ENCODE peak calls at places on chromosomes 12 and 14, in eight cellular contexts. R, A, V, O, T, D, J and Q are unnamed samples.

GRCh38 chr12:50637870-50638481 is 125.9 kb upstream of the ATF1 start:
- DNase-seq in A (peak), T (no peak), O (no peak), D (no peak), J (peak), R (no peak), V (no peak), Q (no peak)

GRCh38 chr14:67423424-67423823 is 11.5 kb upstream of the PLEK2 start:
- DNase-seq in R (no peak), D (no peak), A (no peak), T (no peak), O (no peak), V (no peak), J (no peak), Q (no peak)

GRCh38 chr14:91862417-91862816 is 4.9 kb downstream of the TC2N start:
- DNase-seq in R (no peak), T (no peak), A (no peak), D (no peak), O (no peak), J (no peak), V (no peak), Q (no peak)

GRCh38 chr12:124759841-124760508 is 103.7 kb downstream of the SCARB1 start:
- DNase-seq in J (no peak), D (no peak), A (no peak), R (no peak), V (no peak), O (no peak), T (no peak), Q (no peak)

GRCh38 chr14:34562776-34563150 is 23.3 kb upstream of the EAPP start:
- DNase-seq in D (no peak), T (no peak), R (no peak), J (no peak), A (no peak), O (no peak), V (no peak), Q (no peak)

GRCh38 chr12:22286569-22286968 is 47.9 kb downstream of the ST8SIA1 start:
- DNase-seq in V (no peak), A (no peak), J (peak), D (no peak), O (no peak), T (no peak), R (no peak), Q (no peak)

GRCh38 chr12:1760566-1761382 is 59.6 kb upstream of the LRTM2 start:
- DNase-seq in J (peak), D (peak), V (no peak), A (peak), R (no peak), O (no peak), T (no peak), Q (no peak)

GRCh38 chr14:61225304-61225703 is 55.8 kb downstream of the TMEM30B start:
- DNase-seq in O (no peak), D (no peak), J (no peak), A (no peak), T (no peak), R (no peak), V (no peak), Q (no peak)

GRCh38 chr14:102525213-102526143 is 15.9 kb upstream of the ANKRD9 start:
- DNase-seq in D (peak), J (peak), R (peak), V (no peak), T (no peak), A (peak), O (no peak), Q (no peak)

GRCh38 chr12:25347716-25348261 is 97.1 kb upstream of the KRAS start:
- DNase-seq in J (peak), A (peak), V (no peak), O (no peak), T (no peak), D (no peak), R (no peak), Q (no peak)

GRCh38 chr14:73455294-73455693 is 3.1 kb downstream of the NUMB start:
- DNase-seq in V (no peak), R (no peak), D (no peak), J (no peak), A (no peak), O (no peak), T (no peak), Q (no peak)

GRCh38 chr12:51873251-51873994 is 14.5 kb upstream of the ANKRD33 start:
- DNase-seq in T (no peak), O (peak), A (no peak), J (no peak), D (no peak), R (no peak), V (no peak), Q (no peak)

GRCh38 chr14:60091550-60092511 is at the start of gene PCNX4:
- DNase-seq in A (peak), V (peak), D (peak), O (peak), T (peak), J (peak), R (peak), Q (peak)

GRCh38 chr12:111349748-111350520 is 19.0 kb downstream of the PHETA1 start:
- DNase-seq in V (no peak), T (no peak), D (no peak), O (no peak), A (no peak), R (no peak), J (no peak), Q (no peak)

GRCh38 chr12:31659087-31659942 is at the start of gene ETFBKMT:
- DNase-seq in R (peak), V (peak), O (peak), A (peak), D (peak), T (peak), J (peak), Q (peak)

GRCh38 chr12:94676011-94676709 is 25.8 kb upstream of the TMCC3 start:
- DNase-seq in J (peak), T (no peak), O (no peak), R (peak), V (peak), A (no peak), D (no peak), Q (no peak)

GRCh38 chr14:77989441-77989891 is 180.7 kb upstream of the NRXN3 start:
- DNase-seq in V (no peak), A (no peak), J (no peak), R (no peak), O (peak), T (peak), D (no peak), Q (no peak)

GRCh38 chr12:116878567-116879508 is 2.4 kb downstream of the HRK start:
- DNase-seq in V (no peak), O (peak), J (no peak), A (peak), T (no peak), D (no peak), R (no peak), Q (no peak)

GRCh38 chr14:26531894-26532293 is 65.9 kb downstream of the NOVA1 start:
- DNase-seq in T (no peak), D (no peak), A (peak), V (no peak), R (no peak), J (peak), O (no peak), Q (no peak)

GRCh38 chr14:74691456-74691855 is 21.4 kb downstream of the AREL1 start:
- DNase-seq in V (no peak), D (no peak), T (no peak), J (peak), R (no peak), O (no peak), A (no peak), Q (no peak)

GRCh38 chr14:61476737-61477410 is 155.5 kb downstream of the PRKCH start:
- DNase-seq in O (no peak), A (peak), V (peak), J (peak), R (peak), T (no peak), D (no peak), Q (no peak)

GRCh38 chr12:104710940-104711725 is 247.0 kb downstream of the SLC41A2 start:
- DNase-seq in T (no peak), O (no peak), A (peak), J (peak), V (no peak), R (no peak), D (no peak), Q (no peak)

GRCh38 chr12:108939594-108939993 is 59.7 kb downstream of the DAO start:
- DNase-seq in A (peak), O (no peak), R (no peak), V (no peak), T (no peak), D (peak), J (peak), Q (no peak)

GRCh38 chr14:49946320-49947141 is 53.6 kb downstream of the ARF6 start:
- DNase-seq in J (peak), T (no peak), V (no peak), O (no peak), A (peak), D (no peak), R (no peak), Q (no peak)

GRCh38 chr12:126362490-126362889 is 1297.3 kb downstream of the AACS start:
- DNase-seq in A (no peak), O (no peak), V (no peak), R (no peak), T (no peak), D (no peak), J (no peak), Q (no peak)

GRCh38 chr12:89960607-89961394 is 252.2 kb upstream of the ATP2B1 start:
- DNase-seq in R (no peak), O (no peak), J (peak), A (peak), D (no peak), T (no peak), V (no peak), Q (no peak)

GRCh38 chr14:56661478-56661877 is 81.9 kb downstream of the TMEM260 start:
- DNase-seq in A (no peak), O (no peak), D (no peak), R (no peak), T (no peak), V (no peak), J (no peak), Q (no peak)

GRCh38 chr12:44874981-44875416 is 1.1 kb downstream of the NELL2 start:
- DNase-seq in T (no peak), R (no peak), O (no peak), A (no peak), V (no peak), D (no peak), J (no peak), Q (no peak)

GRCh38 chr14:44886860-44887595 is 74.7 kb downstream of the KLHL28 start:
- DNase-seq in O (no peak), V (no peak), D (no peak), T (no peak), J (no peak), A (no peak), R (no peak), Q (no peak)

GRCh38 chr14:68598621-68599447 is 194.0 kb downstream of the ZFP36L1 start:
- DNase-seq in O (no peak), R (no peak), D (peak), A (peak), T (peak), V (peak), J (peak), Q (no peak)

GRCh38 chr14:83548061-83548839 is 1981.7 kb upstream of the FLRT2 start:
- DNase-seq in A (no peak), T (no peak), J (peak), V (no peak), D (no peak), O (no peak), R (no peak), Q (no peak)

GRCh38 chr12:64457036-64457435 is 5.1 kb downstream of the TBK1 start:
- DNase-seq in J (peak), V (no peak), D (no peak), O (peak), T (no peak), R (no peak), A (no peak), Q (no peak)

GRCh38 chr14:70130498-70130897 is 58.3 kb downstream of the SLC8A3 start:
- DNase-seq in V (no peak), A (no peak), J (no peak), D (no peak), T (no peak), R (peak), O (no peak), Q (no peak)

GRCh38 chr12:118685983-118686607 is 295.2 kb upstream of the SRRM4 start:
- DNase-seq in O (no peak), V (no peak), A (no peak), D (no peak), R (no peak), J (no peak), T (no peak), Q (no peak)

GRCh38 chr14:104742586-104743455 is 10.1 kb upstream of the SIVA1 start:
- DNase-seq in O (no peak), R (no peak), T (no peak), A (no peak), D (no peak), V (no peak), J (no peak), Q (no peak)

GRCh38 chr12:18882690-18883089 is 144.8 kb downstream of the CAPZA3 start:
- DNase-seq in T (no peak), O (no peak), D (no peak), J (no peak), V (no peak), A (no peak), R (no peak), Q (no peak)
- TF ChIP-seq CTCF in T (no peak), O (no peak), D (no peak), J (no peak), V (no peak), A (no peak), R (no peak), Q (no peak)

GRCh38 chr12:54279227-54279631 is 693 bp downstream of the CBX5 start:
- DNase-seq in O (no peak), J (no peak), A (no peak), V (no peak), R (no peak), D (no peak), T (no peak), Q (no peak)

GRCh38 chr12:54282949-54283593 is 2.5 kb downstream of the HNRNPA1 start:
- DNase-seq in J (no peak), A (no peak), V (no peak), O (no peak), T (no peak), R (no peak), D (no peak), Q (no peak)

GRCh38 chr12:54277823-54278276 is 2.1 kb downstream of the CBX5 start:
- DNase-seq in O (no peak), T (no peak), J (peak), V (no peak), A (no peak), R (no peak), D (no peak), Q (no peak)

GRCh38 chr12:54280401-54281260 is at the start of gene HNRNPA1:
- DNase-seq in J (peak), R (peak), O (peak), A (peak), V (peak), D (peak), T (peak), Q (peak)

DNA sequence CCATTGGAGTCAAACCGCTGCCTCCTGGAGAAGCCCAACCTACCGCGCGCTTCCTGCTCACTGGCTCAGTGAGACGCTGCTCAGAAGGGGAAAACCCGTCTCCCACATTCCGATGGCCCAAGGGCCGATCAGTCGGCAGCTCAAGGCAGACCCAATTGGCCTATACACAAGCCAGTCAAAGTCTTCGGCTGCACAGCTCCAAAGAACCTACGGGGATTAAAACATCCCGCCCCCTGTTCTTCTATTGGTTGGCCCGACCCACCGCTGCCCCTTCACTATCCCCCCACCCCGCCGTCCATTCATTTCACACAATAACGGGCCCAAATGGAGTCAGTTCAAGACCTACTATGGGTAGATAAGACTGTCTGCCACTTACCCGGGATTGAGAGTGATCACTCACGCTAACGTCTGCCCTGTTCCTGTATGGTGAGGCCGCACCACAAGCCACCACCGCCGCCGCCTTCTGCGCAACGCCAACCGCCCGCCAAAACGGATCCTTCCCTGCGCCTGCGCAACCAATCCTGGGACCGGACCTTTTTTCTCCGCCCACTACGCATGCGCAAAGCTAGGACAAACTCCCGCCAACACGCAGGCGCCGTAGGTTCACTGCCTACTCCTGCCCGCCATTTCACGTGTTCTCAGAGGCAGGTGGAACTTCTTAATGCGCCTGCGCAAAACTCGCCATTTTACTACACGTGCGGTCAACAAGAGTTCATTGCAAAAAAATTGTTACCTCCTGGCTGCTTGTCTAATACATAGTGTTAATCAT is at the start of gene CBX5:
- DNase-seq in J (peak), T (peak), R (peak), O (peak), A (peak), V (peak), D (peak), Q (peak)
- TF ChIP-seq CTCF in J (no peak), T (no peak), R (no peak), O (no peak), A (no peak), V (no peak), D (no peak), Q (no peak)

DNA sequence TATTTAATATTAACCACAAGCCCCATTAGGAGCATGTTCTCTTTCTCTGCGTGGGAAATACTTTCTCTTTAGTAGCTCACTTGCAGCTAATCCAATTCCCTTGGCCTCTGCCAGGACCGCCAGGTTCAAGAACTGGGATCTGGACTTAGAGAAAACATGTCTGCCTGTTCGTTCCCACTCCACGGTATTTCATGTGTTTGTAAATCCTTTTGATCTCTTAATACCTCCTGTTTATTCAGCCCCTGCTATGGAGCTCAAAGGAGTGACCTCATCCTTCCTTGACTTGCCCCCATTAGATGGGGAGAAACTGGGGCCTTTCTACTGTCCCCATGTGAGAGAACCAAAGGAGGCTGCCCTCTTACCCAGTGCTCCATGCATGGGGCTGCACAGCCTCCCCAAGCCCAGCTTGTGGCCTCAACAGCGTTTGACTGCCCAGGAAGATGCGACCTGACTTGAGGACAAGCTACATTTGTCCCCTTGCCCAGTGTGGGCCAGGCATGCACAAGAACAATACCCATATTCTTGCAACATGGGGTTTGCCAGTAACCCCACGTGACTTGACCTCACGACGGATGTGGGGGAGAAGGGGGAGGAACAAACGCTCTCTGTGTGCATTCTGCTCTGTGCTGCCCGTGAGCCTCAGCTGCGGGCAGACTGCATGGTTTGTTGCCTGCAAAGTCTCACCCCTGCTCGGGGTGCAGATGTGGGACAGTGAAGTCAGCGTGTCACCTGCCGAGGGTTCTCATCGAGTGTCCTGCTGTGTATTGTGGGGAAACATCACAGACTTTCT is 30.3 kb downstream of the CD9 start:
- DNase-seq in R (peak), T (peak), A (peak), V (peak), J (peak), D (no peak), O (no peak), Q (no peak)
- TF ChIP-seq CTCF in R (no peak), T (no peak), A (no peak), V (no peak), J (no peak), D (no peak), O (no peak), Q (no peak)

GRCh38 chr12:17284873-17285272 is 678.9 kb upstream of the LMO3 start:
- DNase-seq in A (no peak), R (no peak), T (no peak), O (no peak), V (no peak), D (no peak), J (no peak), Q (no peak)

GRCh38 chr12:17283563-17283962 is 677.6 kb upstream of the LMO3 start:
- DNase-seq in T (no peak), R (no peak), O (no peak), D (no peak), A (no peak), V (no peak), J (no peak), Q (no peak)

GRCh38 chr12:17276196-17276595 is 670.2 kb upstream of the LMO3 start:
- DNase-seq in T (no peak), D (no peak), V (no peak), A (no peak), J (no peak), O (no peak), R (no peak), Q (no peak)

GRCh38 chr12:17278946-17279345 is 673.0 kb upstream of the LMO3 start:
- DNase-seq in J (no peak), D (no peak), R (no peak), A (peak), T (no peak), V (no peak), O (no peak), Q (no peak)
- TF ChIP-seq CTCF in J (no peak), D (no peak), R (no peak), A (peak), T (peak), V (no peak), O (peak), Q (peak)

GRCh38 chr12:6338955-6339761 is 2.7 kb downstream of the TNFRSF1A start:
- DNase-seq in D (no peak), V (no peak), O (no peak), A (no peak), J (peak), R (no peak), T (no peak), Q (no peak)

GRCh38 chr12:6340745-6341438 is 984 bp downstream of the TNFRSF1A start:
- DNase-seq in O (no peak), R (no peak), J (peak), D (no peak), T (no peak), A (no peak), V (no peak), Q (no peak)

GRCh38 chr12:6342140-6342889 is 439 bp upstream of the TNFRSF1A start:
- DNase-seq in T (no peak), A (peak), D (no peak), O (no peak), R (no peak), V (no peak), J (peak), Q (no peak)

GRCh38 chr12:6343518-6343917 is 1.6 kb upstream of the TNFRSF1A start:
- DNase-seq in D (no peak), R (no peak), A (no peak), T (no peak), V (no peak), J (peak), O (no peak), Q (no peak)

GRCh38 chr12:6341439-6342139 is at the start of gene TNFRSF1A:
- DNase-seq in D (no peak), O (no peak), T (peak), J (peak), V (peak), A (peak), R (no peak), Q (peak)
- TF ChIP-seq CTCF in D (no peak), O (no peak), T (no peak), J (no peak), V (no peak), A (no peak), R (no peak), Q (no peak)